ENCODE peak calls at places on chromosomes 5 and 9, in ten cellular contexts. F, Z, Y, L, K, V, S, U, E and J are unnamed samples.

GRCh38 chr9:77427256-77427927 is 220.7 kb downstream of the GNA14 start:
- DNase-seq in S (no peak), U (no peak), F (no peak), Y (no peak), E (no peak), V (no peak), K (no peak), L (no peak), Z (no peak), J (no peak)

GRCh38 chr5:757931-758697 is 26.4 kb downstream of the ZDHHC11B start:
- DNase-seq in L (peak), K (no peak), U (no peak), Y (peak), E (peak), V (peak), S (no peak), F (peak), Z (peak), J (no peak)

GRCh38 chr9:72477862-72478564 is 43.4 kb upstream of the TMC1 start:
- DNase-seq in V (peak), U (peak), E (no peak), Y (peak), F (peak), S (peak), Z (no peak), L (peak), K (no peak), J (peak)

GRCh38 chr5:176183321-176184074 is 54.7 kb upstream of the SIMC1 start:
- DNase-seq in L (no peak), Y (no peak), V (no peak), S (no peak), K (no peak), Z (peak), F (no peak), U (no peak), E (no peak), J (no peak)

GRCh38 chr5:113166710-113167366 is 190.2 kb downstream of the DCP2 start:
- DNase-seq in U (peak), L (no peak), V (no peak), Y (no peak), K (no peak), S (peak), E (no peak), Z (peak), F (no peak), J (peak)

GRCh38 chr9:134388976-134389375 is 62.7 kb downstream of the RXRA start:
- DNase-seq in F (no peak), L (no peak), K (no peak), E (no peak), S (no peak), U (no peak), Y (no peak), V (no peak), Z (no peak), J (no peak)

GRCh38 chr5:36236801-36237200 is 4.9 kb downstream of the NADK2 start:
- DNase-seq in L (no peak), E (no peak), K (no peak), Z (no peak), F (no peak), V (no peak), S (no peak), Y (no peak), U (no peak), J (no peak)

GRCh38 chr5:81315336-81315735 is 13.9 kb downstream of the ZCCHC9 start:
- DNase-seq in Z (no peak), Y (no peak), S (peak), K (no peak), L (no peak), E (no peak), U (no peak), V (no peak), F (no peak), J (peak)

GRCh38 chr9:71487046-71487445 is 281.3 kb downstream of the CEMIP2 start:
- DNase-seq in S (peak), U (no peak), F (no peak), Z (peak), V (no peak), L (no peak), K (no peak), Y (no peak), E (peak), J (no peak)

GRCh38 chr9:83557317-83557716 is 19.1 kb upstream of the FRMD3 start:
- DNase-seq in Y (no peak), V (no peak), E (no peak), Z (no peak), K (no peak), F (no peak), S (no peak), L (no peak), U (no peak), J (no peak)

GRCh38 chr5:76245571-76245970 is 157.5 kb upstream of the IQGAP2 start:
- DNase-seq in Y (no peak), Z (no peak), E (peak), V (no peak), K (no peak), U (no peak), F (no peak), L (no peak), S (no peak), J (no peak)

GRCh38 chr9:90880669-90881068 is 79.0 kb downstream of the SYK start:
- DNase-seq in L (no peak), U (no peak), K (no peak), Z (no peak), S (no peak), E (no peak), F (no peak), V (no peak), Y (no peak), J (no peak)

GRCh38 chr5:141695627-141696180 is 13.7 kb upstream of the ARAP3 start:
- DNase-seq in Z (no peak), S (no peak), E (peak), F (peak), K (no peak), L (peak), Y (no peak), U (no peak), V (peak), J (no peak)

GRCh38 chr9:87229127-87229526 is 268.5 kb upstream of the DAPK1 start:
- DNase-seq in U (no peak), V (no peak), E (no peak), L (no peak), K (no peak), Y (no peak), F (no peak), S (no peak), Z (no peak), J (no peak)

GRCh38 chr5:112165399-112165798 is 253.7 kb downstream of the EPB41L4A start:
- DNase-seq in Y (no peak), F (no peak), K (no peak), U (no peak), V (no peak), S (no peak), E (no peak), Z (no peak), L (no peak), J (no peak)

GRCh38 chr9:127506117-127506813 is 55.0 kb downstream of the LRSAM1 start:
- DNase-seq in U (no peak), E (no peak), Z (no peak), L (no peak), F (no peak), S (no peak), V (no peak), K (no peak), Y (no peak), J (no peak)

GRCh38 chr5:65818592-65818991 is 96.6 kb downstream of the NLN start:
- DNase-seq in E (no peak), S (no peak), Z (peak), L (no peak), K (no peak), V (peak), Y (peak), F (no peak), U (no peak), J (no peak)

GRCh38 chr5:31809037-31809910 is 170.3 kb downstream of the PDZD2 start:
- DNase-seq in Z (peak), Y (peak), L (peak), K (no peak), V (peak), F (peak), E (peak), U (peak), S (peak), J (peak)

GRCh38 chr5:158722940-158723339 is 376.8 kb downstream of the EBF1 start:
- DNase-seq in V (no peak), S (no peak), K (no peak), U (no peak), E (no peak), Y (no peak), F (no peak), Z (peak), L (no peak), J (no peak)

GRCh38 chr9:118644066-118644465 is 725.2 kb downstream of the BRINP1 start:
- DNase-seq in K (no peak), V (no peak), Y (no peak), E (no peak), S (no peak), L (no peak), U (no peak), F (no peak), Z (no peak), J (no peak)

GRCh38 chr9:114216081-114216480 is 60.7 kb downstream of the COL27A1 start:
- DNase-seq in K (no peak), V (no peak), L (peak), U (no peak), Z (no peak), F (peak), E (no peak), S (peak), Y (no peak), J (peak)

GRCh38 chr9:2060425-2060824 is 45.3 kb downstream of the SMARCA2 start:
- DNase-seq in L (no peak), K (no peak), E (no peak), Z (no peak), V (no peak), F (peak), Y (no peak), U (no peak), S (peak), J (no peak)

GRCh38 chr9:135116892-135117680 is 29.6 kb downstream of the OLFM1 start:
- DNase-seq in F (no peak), Z (no peak), E (no peak), U (no peak), K (no peak), S (no peak), Y (no peak), L (no peak), V (no peak), J (no peak)

GRCh38 chr5:56183507-56183906 is 49.6 kb downstream of the ANKRD55 start:
- DNase-seq in F (no peak), V (no peak), Z (no peak), U (no peak), L (no peak), Y (no peak), S (peak), K (no peak), E (no peak), J (peak)

GRCh38 chr9:107711528-107711927 is 222.0 kb upstream of the KLF4 start:
- DNase-seq in E (no peak), V (peak), L (no peak), Z (no peak), S (peak), F (no peak), K (no peak), Y (no peak), U (peak), J (peak)

GRCh38 chr5:101687630-101688029 is 608.5 kb downstream of the SLCO4C1 start:
- DNase-seq in U (no peak), Y (no peak), Z (no peak), F (no peak), K (no peak), L (no peak), S (no peak), E (no peak), V (no peak), J (no peak)

GRCh38 chr5:157672976-157673375 is 1.6 kb downstream of the C5orf52 start:
- DNase-seq in E (no peak), V (no peak), F (no peak), K (no peak), U (no peak), L (no peak), Y (no peak), Z (no peak), S (no peak), J (no peak)

GRCh38 chr9:19642256-19642655 is 146.6 kb downstream of the SLC24A2 start:
- DNase-seq in S (no peak), V (no peak), E (peak), U (no peak), L (no peak), Y (no peak), K (no peak), Z (no peak), F (no peak), J (no peak)

GRCh38 chr9:121331992-121332685 is 37.9 kb downstream of the STOM start:
- DNase-seq in K (no peak), F (no peak), U (peak), Z (no peak), E (no peak), S (peak), Y (no peak), V (no peak), L (no peak), J (peak)

GRCh38 chr9:136645343-136645902 is 17.3 kb upstream of the EGFL7 start:
- DNase-seq in Y (peak), S (no peak), E (no peak), L (no peak), K (no peak), F (peak), U (no peak), Z (no peak), V (no peak), J (no peak)

GRCh38 chr5:147882586-147883313 is 4.2 kb downstream of the SCGB3A2 start:
- DNase-seq in U (no peak), F (no peak), Y (no peak), Z (peak), S (no peak), L (peak), V (no peak), E (no peak), K (no peak), J (no peak)

GRCh38 chr5:143762636-143763035 is 49.3 kb upstream of the HMHB1 start:
- DNase-seq in L (no peak), Z (no peak), S (no peak), V (no peak), Y (no peak), F (no peak), E (no peak), K (no peak), U (no peak), J (no peak)

GRCh38 chr9:134323741-134324358 is 2.4 kb upstream of the RXRA start:
- DNase-seq in V (peak), K (peak), S (peak), Y (peak), E (peak), Z (no peak), U (no peak), F (peak), L (peak), J (peak)

GRCh38 chr5:26691486-26691885 is 346.9 kb downstream of the CDH9 start:
- DNase-seq in E (no peak), Y (no peak), L (no peak), F (no peak), V (no peak), S (no peak), Z (no peak), K (no peak), U (no peak), J (no peak)

DNA sequence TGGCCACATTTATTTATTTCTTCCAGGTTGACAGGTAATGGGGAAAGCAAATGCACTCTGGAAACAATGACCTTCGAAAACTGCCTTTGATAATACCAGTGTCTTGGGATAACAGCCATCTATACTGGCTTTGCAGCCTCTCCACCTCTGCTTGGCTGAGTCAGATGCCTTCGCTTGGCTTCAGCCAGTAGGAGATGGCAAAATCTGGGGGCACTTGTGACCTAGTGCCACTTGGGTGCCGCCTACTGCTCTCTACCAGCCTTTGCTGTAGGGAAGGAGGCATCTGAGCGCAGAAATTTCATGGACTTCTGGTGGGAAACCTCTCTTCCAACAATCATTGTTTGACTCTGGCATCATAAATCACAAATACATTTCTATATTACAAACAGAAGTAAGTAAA is 21.8 kb downstream of the FYB1 start:
- DNase-seq in L (no peak), F (no peak), Z (no peak), U (peak), V (no peak), K (peak), Y (no peak), S (no peak), E (no peak), J (no peak)
- H3K4me3 ChIP-seq in L (no peak), F (no peak), Z (no peak), U (no peak), V (no peak), K (peak), Y (no peak), S (no peak), E (no peak), J (no peak)

GRCh38 chr5:132901730-132902129 is 28.3 kb downstream of the LEAP2 start:
- DNase-seq in Y (no peak), K (no peak), L (no peak), Z (no peak), S (no peak), F (no peak), U (no peak), V (no peak), E (no peak), J (peak)
- TF ChIP-seq CTCF in Y (no peak), K (no peak), L (no peak), Z (no peak), S (no peak), F (no peak), U (no peak), V (no peak), E (no peak), J (peak)

GRCh38 chr5:139390639-139391569 is 1.2 kb upstream of the MZB1 start:
- DNase-seq in K (no peak), E (no peak), V (no peak), Z (no peak), Y (no peak), F (no peak), L (no peak), U (no peak), S (no peak), J (no peak)
- H3K4me3 ChIP-seq in K (no peak), E (no peak), V (peak), Z (no peak), Y (no peak), F (peak), L (no peak), U (peak), S (no peak), J (no peak)

DNA sequence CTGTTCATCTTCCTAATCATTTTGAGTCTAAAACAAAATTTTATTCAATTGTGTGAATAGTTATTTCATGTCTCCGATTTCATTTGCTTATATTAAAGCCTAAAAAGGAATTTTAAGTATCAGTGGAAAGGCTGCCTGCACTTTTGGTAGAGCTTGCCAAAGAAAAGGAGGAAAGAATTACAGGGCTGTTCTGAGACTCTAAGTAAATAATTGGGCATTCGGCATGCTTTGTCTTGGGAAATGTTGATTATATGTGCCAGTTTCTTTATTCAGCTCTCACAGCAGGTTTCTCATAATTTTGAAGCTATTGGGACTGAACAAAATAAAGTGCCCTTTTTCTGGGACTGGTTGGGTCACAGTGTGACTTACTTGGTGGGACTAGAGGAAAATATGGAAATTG is 122.1 kb downstream of the SNCAIP start:
- DNase-seq in Z (no peak), E (no peak), V (no peak), Y (no peak), U (no peak), L (no peak), S (no peak), F (no peak), K (no peak), J (no peak)
- TF ChIP-seq CTCF in Z (no peak), E (no peak), V (no peak), Y (no peak), U (no peak), L (no peak), S (no peak), F (no peak), K (no peak), J (no peak)

GRCh38 chr9:37083654-37084053 is 36.7 kb upstream of the ZCCHC7 start:
- DNase-seq in S (no peak), V (no peak), F (no peak), Z (no peak), E (no peak), L (no peak), Y (no peak), K (no peak), U (no peak), J (no peak)
- H3K4me3 ChIP-seq in S (no peak), V (no peak), F (no peak), Z (no peak), E (no peak), L (no peak), Y (no peak), K (no peak), U (no peak), J (no peak)

DNA sequence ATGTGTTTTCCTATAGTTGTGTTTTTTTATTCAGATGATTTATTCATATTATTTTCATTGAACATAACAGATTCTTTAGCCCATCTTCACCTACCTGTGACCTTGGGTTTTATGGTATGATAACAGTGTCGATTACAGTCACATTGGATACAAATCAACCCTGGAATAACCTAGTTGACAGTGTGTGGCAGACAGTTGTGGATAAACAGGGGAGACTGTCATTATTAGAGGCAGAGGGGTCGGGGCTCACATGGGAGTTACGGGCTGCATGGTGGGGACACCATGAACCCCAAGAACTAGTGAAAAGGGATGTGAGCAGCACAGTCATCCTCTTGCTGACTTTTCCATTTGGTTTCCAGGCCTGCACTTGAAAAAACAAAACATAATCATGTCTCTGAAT is 29.9 kb upstream of the MAP1B start:
- DNase-seq in F (no peak), V (no peak), Z (no peak), U (no peak), E (no peak), Y (no peak), L (no peak), K (no peak), S (no peak), J (no peak)
- TF ChIP-seq CTCF in F (no peak), V (no peak), Z (no peak), U (no peak), E (no peak), Y (no peak), L (no peak), K (no peak), S (no peak), J (no peak)

GRCh38 chr5:107949688-107950341 is 279.1 kb upstream of the EFNA5 start:
- DNase-seq in Y (no peak), V (no peak), S (no peak), Z (no peak), E (no peak), F (no peak), U (no peak), L (no peak), K (no peak), J (no peak)
- H3K4me3 ChIP-seq in Y (no peak), V (no peak), S (no peak), Z (no peak), E (no peak), F (no peak), U (no peak), L (no peak), K (no peak), J (no peak)